ENCODE peak calls at places on chromosomes 1 and 21, in four cellular contexts. J, P, T and W are unnamed samples.

GRCh38 chr1:85692730-85693314 is 15.4 kb downstream of the ZNHIT6 start:
- DNase-seq in T (no peak), J (no peak), P (no peak), W (peak; percentile 37)

GRCh38 chr1:37481289-37482003 is 7.1 kb downstream of the ZC3H12A start:
- DNase-seq in T (no peak), P (no peak), J (no peak), W (no peak)

GRCh38 chr1:242185728-242186127 is 186.8 kb upstream of the MAP1LC3C start:
- DNase-seq in J (no peak), T (no peak), P (peak; percentile 27), W (no peak)

GRCh38 chr1:28648493-28649238 is at the start of gene RNU11:
- DNase-seq in J (peak; percentile 97), P (peak; percentile 73), T (peak; percentile 75), W (peak; percentile 95)

GRCh38 chr1:115255154-115255553 is 82.9 kb downstream of the NGF start:
- DNase-seq in J (no peak), T (no peak), P (no peak), W (no peak)

GRCh38 chr1:222769181-222769580 is 32.2 kb downstream of the FAM177B start:
- DNase-seq in T (no peak), P (no peak), J (no peak), W (no peak)

GRCh38 chr1:178899402-178899801 is 28.5 kb upstream of the ANGPTL1 start:
- DNase-seq in P (no peak), J (no peak), T (no peak), W (no peak)

GRCh38 chr1:203480525-203481084 is 5.0 kb downstream of the PRELP start:
- DNase-seq in P (peak; percentile 68), J (no peak), T (no peak), W (no peak)

GRCh38 chr1:48115835-48116234 is 106.7 kb upstream of the SLC5A9 start:
- DNase-seq in T (no peak), P (no peak), J (no peak), W (peak; percentile 91)

GRCh38 chr1:100835866-100836842 is 58.5 kb downstream of the EXTL2 start:
- DNase-seq in J (no peak), T (no peak), P (no peak), W (no peak)

GRCh38 chr21:35578350-35578782 is 482.0 kb downstream of the SETD4 start:
- DNase-seq in J (no peak), T (no peak), P (no peak), W (no peak)

GRCh38 chr1:9705337-9706098 is 54.0 kb downstream of the PIK3CD start:
- DNase-seq in T (no peak), J (no peak), P (no peak), W (no peak)

GRCh38 chr1:2382621-2383361 is 8.6 kb downstream of the MORN1 start:
- DNase-seq in P (peak; percentile 87), T (peak; percentile 88), J (no peak), W (peak; percentile 36)

GRCh38 chr1:221509575-221510360 is 232.1 kb downstream of the DUSP10 start:
- DNase-seq in T (no peak), P (no peak), J (peak; percentile 23), W (no peak)

GRCh38 chr1:186272486-186272885 is 102.6 kb downstream of the TPR start:
- DNase-seq in J (no peak), P (no peak), T (no peak), W (no peak)

DNA sequence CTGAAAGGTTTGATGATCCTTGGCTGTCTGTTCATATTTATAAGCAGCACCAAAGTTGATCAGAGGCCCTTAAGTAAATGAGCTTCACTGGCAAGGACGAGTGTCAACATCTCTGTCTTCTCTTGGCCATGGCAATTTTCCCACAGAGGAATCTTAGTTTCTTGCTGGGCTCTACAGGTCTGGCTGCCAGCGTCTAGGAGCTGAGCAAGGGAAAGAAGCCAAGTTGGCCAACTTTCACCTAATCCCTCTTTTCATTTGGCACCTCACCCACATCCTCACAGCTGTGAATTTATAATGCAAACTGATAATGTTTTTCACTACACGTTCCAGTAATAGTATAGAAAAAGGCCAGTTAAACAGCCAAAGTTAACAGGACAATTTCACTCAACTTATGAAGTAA is 99.0 kb upstream of the LBR start:
- DNase-seq in J (no peak), T (no peak), P (no peak), W (no peak)
- TF ChIP-seq TCF12 in J (no peak), T (no peak), P (no peak), W (no peak)

DNA sequence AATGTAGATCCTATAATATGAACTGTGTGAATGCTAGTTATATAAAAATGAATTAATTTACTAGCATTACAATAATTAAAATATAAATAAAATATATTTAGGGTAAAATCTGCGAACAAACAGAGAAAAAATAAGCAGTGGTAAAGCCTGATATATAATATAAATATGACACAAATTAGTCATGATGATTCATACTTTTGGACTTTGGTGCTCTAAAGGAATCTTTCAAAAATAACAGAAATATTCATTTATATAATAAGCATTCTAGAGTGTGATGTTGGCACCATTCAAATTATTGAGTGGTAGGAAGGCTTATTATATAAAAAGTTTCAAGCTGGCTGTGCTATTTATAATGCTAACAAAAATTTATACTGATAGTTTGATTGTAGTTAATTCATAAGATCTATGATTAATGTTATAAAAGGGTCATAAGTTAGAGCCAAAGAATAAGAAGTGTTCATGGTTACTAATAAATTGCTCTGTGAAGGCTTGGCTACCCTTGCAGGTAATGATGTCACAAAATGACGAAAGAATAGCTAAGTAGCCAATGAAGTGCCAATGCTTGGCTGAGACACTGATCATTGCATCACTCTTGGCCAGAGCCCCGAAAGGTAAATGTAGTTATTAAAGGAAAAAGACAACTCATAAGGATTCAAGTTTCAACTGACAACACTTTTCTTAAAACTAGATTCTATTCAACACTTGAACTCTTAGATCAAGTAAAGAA is 108.7 kb downstream of the USH2A start:
- DNase-seq in T (no peak), P (no peak), J (no peak), W (no peak)
- TF ChIP-seq TCF12 in T (no peak), P (no peak), J (no peak), W (no peak)

GRCh38 chr1:240765732-240766363 is 153.9 kb upstream of the GREM2 start:
- DNase-seq in T (no peak), P (no peak), J (no peak), W (no peak)
- TF ChIP-seq TCF12 in T (no peak), P (peak; percentile 63), J (no peak), W (no peak)

GRCh38 chr1:226097866-226098625 is 35.5 kb downstream of the H3-3A start:
- DNase-seq in T (no peak), P (no peak), J (no peak), W (no peak)

GRCh38 chr1:226095286-226095685 is 32.8 kb downstream of the H3-3A start:
- DNase-seq in J (no peak), P (no peak), T (no peak), W (no peak)

GRCh38 chr1:226098870-226099832 is 36.6 kb downstream of the H3-3A start:
- DNase-seq in P (no peak), T (no peak), J (no peak), W (no peak)

GRCh38 chr1:226104671-226105121 is 42.2 kb downstream of the H3-3A start:
- DNase-seq in T (no peak), J (no peak), P (no peak), W (no peak)

DNA sequence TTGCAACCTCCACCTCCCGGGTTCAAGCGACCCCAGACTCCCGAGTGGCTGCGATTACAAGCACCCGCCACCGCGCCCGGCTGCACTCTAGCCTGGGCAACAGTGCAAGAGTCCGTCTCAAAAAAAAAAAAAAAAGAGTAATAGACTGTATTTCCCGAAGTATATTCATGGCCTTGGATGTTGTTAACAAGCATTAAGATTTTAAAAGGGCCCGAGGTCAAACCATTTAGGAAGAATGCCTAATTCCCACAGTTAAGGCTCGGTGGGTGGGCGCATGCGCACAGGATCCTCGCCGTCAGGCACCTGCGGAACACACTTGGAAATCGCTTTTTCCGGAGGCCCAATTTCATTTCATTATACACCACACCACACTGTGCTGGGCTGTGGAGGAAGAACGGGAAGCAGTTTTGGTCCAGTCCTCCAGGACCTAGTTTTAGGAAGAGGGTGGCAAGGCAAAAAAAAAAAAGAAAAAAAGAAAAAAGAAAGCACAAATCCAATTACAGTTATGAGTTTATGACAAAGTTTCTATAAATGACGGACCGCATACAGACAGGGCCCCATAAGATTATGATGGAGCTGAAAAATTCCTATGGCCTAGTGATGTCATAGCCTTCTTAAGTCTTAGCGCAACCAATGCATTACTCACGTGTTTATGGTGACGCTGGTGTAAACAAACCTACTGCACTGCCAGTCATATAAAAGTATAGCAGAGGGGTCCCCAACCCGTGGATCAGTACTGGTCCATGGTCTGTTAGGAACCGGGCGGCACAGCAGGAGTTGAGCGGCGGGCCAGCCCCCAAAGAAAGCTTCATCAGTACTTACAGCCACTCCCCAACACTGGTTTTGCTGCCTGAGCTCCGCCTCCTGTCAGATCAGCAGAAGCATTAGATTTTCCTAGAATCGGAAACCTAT is 38.2 kb downstream of the H3-3A start:
- DNase-seq in T (no peak), P (peak; percentile 78), J (no peak), W (no peak)
- TF ChIP-seq TCF12 in T (no peak), P (no peak), J (no peak), W (no peak)

GRCh38 chr1:45348966-45349677 is 8.9 kb upstream of the MUTYH start:
- DNase-seq in T (no peak), J (no peak), P (no peak), W (no peak)
- TF ChIP-seq TCF12 in T (no peak), J (no peak), P (no peak), W (no peak)

DNA sequence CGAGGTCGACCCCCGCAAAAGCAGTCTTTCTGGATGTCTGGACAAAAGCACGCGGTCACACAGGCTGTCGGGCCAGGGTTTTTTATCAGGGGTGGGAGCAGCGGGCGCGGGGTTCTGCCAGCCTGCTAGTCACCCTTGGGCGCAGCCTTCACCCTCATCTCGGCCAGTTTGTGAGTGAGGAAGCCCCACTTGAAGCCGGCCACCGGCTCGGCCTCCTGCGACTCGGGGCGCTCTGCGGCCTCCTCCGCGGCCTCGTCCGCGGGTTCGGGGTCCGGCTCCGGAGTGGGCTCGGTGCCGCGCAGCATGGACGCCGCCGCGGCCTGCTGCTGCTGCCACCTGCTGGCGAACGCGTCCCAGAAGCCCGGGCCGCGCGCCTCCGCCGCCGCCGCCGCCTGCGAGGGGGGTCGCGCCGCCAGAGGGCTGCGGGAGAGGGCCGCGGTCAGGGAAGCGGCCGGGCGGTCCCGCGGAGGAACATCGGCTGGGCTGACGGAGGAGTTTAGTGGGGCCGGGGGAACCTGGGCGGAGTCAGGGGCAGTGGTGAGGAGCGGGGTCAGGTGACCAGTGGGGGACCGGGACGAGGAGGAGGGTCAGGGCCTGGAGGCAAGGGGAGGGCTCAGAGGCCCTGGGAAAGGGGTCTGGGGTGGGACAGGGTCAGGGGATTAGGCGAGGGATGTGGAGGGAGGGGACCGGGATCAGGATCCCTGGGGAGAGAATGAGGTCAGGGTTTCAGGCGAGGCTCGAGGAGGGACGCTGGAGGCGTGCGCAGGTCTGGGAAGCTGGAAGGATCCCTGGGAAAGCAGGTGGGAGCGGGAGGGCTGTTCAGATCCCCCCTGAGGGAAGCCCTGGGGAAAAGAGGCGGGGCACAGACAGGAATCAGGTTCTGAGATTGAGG is 4.5 kb downstream of the C1orf232 start:
- DNase-seq in T (peak; percentile 85), P (peak; percentile 92), J (no peak), W (no peak)
- TF ChIP-seq TCF12 in T (no peak), P (no peak), J (no peak), W (no peak)

GRCh38 chr1:155122308-155122707 is 5.4 kb upstream of the EFNA1 start:
- DNase-seq in P (no peak), J (no peak), T (no peak), W (no peak)
- TF ChIP-seq TCF12 in P (no peak), J (no peak), T (no peak), W (no peak)